ENCODE peak calls at places on chromosome 19, in eight cellular contexts. T is heart left ventricle, V is fibroblast of villous mesenchyme, O is SK-N-SH, C is prostate gland, X is ascending aorta, D is mucosa of descending colon, P is epithelial cell of proximal tubule. I is an unnamed sample.

GRCh38 chr19:49691243-49692101 is 556 bp downstream of the CPT1C start:
- DNase-seq in T (peak; percentile 76), V (peak; percentile 55), O (peak; percentile 91), C (no peak), X (no peak), D (peak; percentile 33), P (no peak), I (peak; percentile 68)

GRCh38 chr19:5244351-5244750 is 96.3 kb downstream of the PTPRS start:
- DNase-seq in T (no peak), V (no peak), O (no peak), C (no peak), X (no peak), D (no peak), P (no peak), I (no peak)

GRCh38 chr19:2446390-2446789 is 10.4 kb downstream of the LMNB2 start:
- DNase-seq in T (peak; percentile 59), V (no peak), O (no peak), C (no peak), X (no peak), D (no peak), P (no peak), I (no peak)

GRCh38 chr19:10114651-10115391 is 3.3 kb downstream of the P2RY11 start:
- DNase-seq in T (no peak), V (no peak), O (peak; percentile 43), C (no peak), X (no peak), D (no peak), P (no peak), I (no peak)

GRCh38 chr19:53521373-53522202 is 16.4 kb upstream of the ZNF331 start:
- DNase-seq in T (no peak), V (no peak), O (peak; percentile 19), C (no peak), X (no peak), D (peak; percentile 12), P (no peak), I (no peak)

GRCh38 chr19:2424686-2425621 is 2.4 kb downstream of the TIMM13 start:
- DNase-seq in T (no peak), V (peak; percentile 77), O (peak; percentile 80), C (no peak), X (peak; percentile 65), D (no peak), P (no peak), I (peak; percentile 69)

GRCh38 chr19:54518844-54519243 is 16.2 kb downstream of the LAIR2 start:
- DNase-seq in T (no peak), V (no peak), O (no peak), C (no peak), X (no peak), D (no peak), P (no peak), I (peak; percentile 4)

GRCh38 chr19:53867225-53868090 is at the start of gene MYADM:
- DNase-seq in T (peak; percentile 99), V (peak; percentile 99), O (peak; percentile 97), C (peak; percentile 95), X (peak; percentile 100), D (peak; percentile 100), P (peak; percentile 71), I (peak; percentile 99)

GRCh38 chr19:33693678-33694077 is 71.9 kb downstream of the CHST8 start:
- DNase-seq in T (no peak), V (no peak), O (no peak), C (no peak), X (no peak), D (no peak), P (no peak), I (no peak)

GRCh38 chr19:48975947-48976847 is 11.1 kb downstream of the FTL start:
- DNase-seq in T (no peak), V (no peak), O (peak; percentile 72), C (no peak), X (no peak), D (no peak), P (no peak), I (peak; percentile 27)

GRCh38 chr19:10404888-10405808 is 1.8 kb upstream of the CDC37 start:
- DNase-seq in T (no peak), V (no peak), O (peak; percentile 42), C (no peak), X (no peak), D (no peak), P (no peak), I (no peak)

GRCh38 chr19:5553892-5554291 is 13.9 kb downstream of the TINCR start:
- DNase-seq in T (no peak), V (no peak), O (peak; percentile 80), C (no peak), X (no peak), D (no peak), P (no peak), I (no peak)

GRCh38 chr19:41325640-41325946 is 15.6 kb downstream of the CCDC97 start:
- DNase-seq in T (no peak), V (no peak), O (no peak), C (no peak), X (no peak), D (no peak), P (no peak), I (no peak)
- H3K4me3 ChIP-seq in T (peak overlapping the region; percentile 7), V (peak overlapping the region; percentile 21), O (peak overlapping the region; percentile 12), C (no peak overlapping the region), X (peak overlapping the region; percentile 62), D (no peak overlapping the region), P (no peak overlapping the region), I (no peak overlapping the region)

GRCh38 chr19:38729653-38730469 is 14.4 kb downstream of the CAPN12 start:
- DNase-seq in T (peak; percentile 87), V (peak; percentile 66), O (peak; percentile 91), C (peak; percentile 56), X (no peak), D (peak; percentile 86), P (no peak), I (peak; percentile 66)
- TF ChIP-seq CTCF in T (peak; percentile 83), V (peak; percentile 86), O (peak; percentile 82), C (peak; percentile 58), X (peak; percentile 71), D (peak; percentile 67), P (peak; percentile 80), I (peak; percentile 88)

GRCh38 chr19:1258161-1258492 is 9.7 kb downstream of the MIDN start:
- DNase-seq in T (no peak), V (no peak), O (no peak), C (no peak), X (no peak), D (peak; percentile 44), P (no peak), I (no peak)
- H3K4me3 ChIP-seq in T (no peak overlapping the region), V (no peak overlapping the region), O (no peak overlapping the region), C (no peak overlapping the region), X (peak overlapping the region; percentile 15), D (no peak overlapping the region), P (no peak overlapping the region), I (peak overlapping the region; percentile 8)

DNA sequence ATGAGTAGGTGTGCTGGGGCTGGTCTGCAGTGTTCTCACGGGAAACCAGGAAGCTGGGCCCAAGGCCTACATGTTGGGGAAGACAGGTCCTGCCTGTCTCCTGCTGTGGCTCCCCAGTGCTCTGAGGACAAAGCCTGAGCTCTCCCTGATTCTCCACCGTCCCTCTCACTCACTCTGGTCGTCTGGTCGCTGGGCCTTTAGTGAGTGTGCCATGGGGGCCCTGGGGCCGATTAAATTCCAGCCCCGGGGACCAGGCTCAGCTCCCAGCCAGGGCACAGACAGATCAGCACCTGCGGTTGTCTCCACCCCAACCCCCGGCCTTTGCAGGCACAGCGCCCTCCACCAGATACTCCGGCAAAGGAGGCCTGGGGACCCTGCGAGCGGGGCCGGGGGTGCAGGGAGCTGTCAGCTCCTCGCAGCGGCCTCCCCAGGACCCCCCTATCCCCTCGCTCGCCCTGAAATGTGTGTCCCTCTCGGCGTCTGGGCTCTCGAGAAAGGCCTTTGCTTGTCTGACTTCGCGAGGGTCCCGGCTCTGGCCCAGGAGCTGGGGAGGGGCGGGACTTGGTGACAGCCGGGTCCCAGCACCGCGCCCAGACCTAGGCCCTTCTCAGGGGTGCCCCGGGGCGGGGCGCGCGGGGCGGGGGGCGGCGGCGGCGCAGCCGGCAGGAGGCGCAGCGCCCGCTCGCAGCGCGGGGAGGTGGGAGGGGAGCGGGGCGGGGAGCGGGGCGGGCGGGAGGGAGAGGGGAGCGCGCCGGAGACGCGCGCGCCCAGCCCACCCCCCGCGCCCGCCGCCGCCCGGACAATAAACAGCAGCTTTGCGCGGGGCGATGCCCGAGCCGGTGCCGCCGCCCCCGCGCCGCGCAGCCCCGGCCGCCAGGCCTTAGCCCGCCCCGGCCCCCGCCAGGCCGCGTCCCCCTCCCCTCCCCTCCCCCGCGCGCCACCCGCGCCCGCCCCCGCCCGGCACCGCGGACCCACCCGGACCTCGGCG is at the start of gene PALM:
- DNase-seq in T (peak; percentile 75), V (no peak), O (peak; percentile 90), C (peak; percentile 26), X (no peak), D (no peak), P (no peak), I (peak; percentile 37)
- TF ChIP-seq CTCF in T (peak; percentile 45), V (peak; percentile 13), O (peak; percentile 38), C (peak; percentile 51), X (no peak), D (no peak), P (no peak), I (no peak)

DNA sequence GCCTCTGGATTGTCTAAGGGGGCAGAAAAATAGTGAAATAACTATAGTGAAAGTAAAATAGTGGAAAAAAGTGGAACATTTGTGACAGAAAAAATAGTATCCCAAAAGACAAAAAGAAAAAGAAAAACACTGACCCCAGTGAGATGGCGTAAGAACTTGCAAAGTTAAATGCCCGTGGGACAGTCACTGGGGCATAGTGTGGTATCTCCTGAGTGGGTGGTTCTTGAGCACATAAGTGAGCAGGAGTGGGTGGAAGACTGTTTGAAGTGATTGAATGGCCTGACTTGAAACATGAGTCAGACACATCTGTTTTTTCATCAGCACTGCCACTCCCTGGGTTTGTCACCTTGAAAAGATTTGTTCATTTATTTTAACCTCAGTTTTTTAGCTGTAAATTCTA is 2.5 kb downstream of the ZNF430 start:
- DNase-seq in T (no peak), V (peak; percentile 36), O (no peak), C (no peak), X (no peak), D (no peak), P (peak; percentile 66), I (peak; percentile 80)
- H3K4me3 ChIP-seq in T (no peak overlapping the region), V (no peak overlapping the region), O (no peak overlapping the region), C (no peak overlapping the region), X (no peak overlapping the region), D (no peak overlapping the region), P (no peak overlapping the region), I (no peak overlapping the region)

GRCh38 chr19:14114439-14114838 is 3.1 kb downstream of the PRKACA start:
- DNase-seq in T (peak; percentile 25), V (no peak), O (no peak), C (no peak), X (no peak), D (no peak), P (no peak), I (no peak)

GRCh38 chr19:14112051-14112808 is 5.3 kb downstream of the PRKACA start:
- DNase-seq in T (peak; percentile 73), V (no peak), O (no peak), C (no peak), X (no peak), D (no peak), P (no peak), I (peak; percentile 54)

GRCh38 chr19:14114854-14115253 is 2.7 kb downstream of the PRKACA start:
- DNase-seq in T (peak; percentile 85), V (no peak), O (peak; percentile 60), C (no peak), X (no peak), D (peak; percentile 70), P (no peak), I (peak; percentile 40)

GRCh38 chr19:14112809-14113385 is 4.7 kb downstream of the PRKACA start:
- DNase-seq in T (peak; percentile 67), V (peak; percentile 27), O (no peak), C (no peak), X (no peak), D (no peak), P (no peak), I (no peak)

GRCh38 chr19:14113762-14114414 is 3.7 kb downstream of the PRKACA start:
- DNase-seq in T (peak; percentile 72), V (no peak), O (no peak), C (no peak), X (no peak), D (peak; percentile 60), P (no peak), I (no peak)
- TF ChIP-seq CTCF in T (peak; percentile 25), V (peak; percentile 19), O (peak; percentile 40), C (no peak), X (no peak), D (no peak), P (peak; percentile 42), I (peak; percentile 25)

I was measured in cardiac fibroblast.